ENCODE peak calls at places on chromosome 10, in four cellular contexts. One of them, this sample, is unnamed.

GRCh38 chr10:30184397-30185033 is 125.1 kb upstream of the JCAD start:
- DNase-seq in IMR-90: peak; percentile 23
- DNase-seq in K562: no peak
- DNase-seq in GM12878: no peak
- DNase-seq in this sample: no peak

GRCh38 chr10:24381235-24382010 is 172.5 kb downstream of the KIAA1217 start:
- DNase-seq in K562: no peak
- DNase-seq in IMR-90: no peak
- DNase-seq in GM12878: no peak
- DNase-seq in this sample: no peak

GRCh38 chr10:60526024-60526585 is 136.4 kb upstream of the ANK3 start:
- DNase-seq in K562: no peak
- DNase-seq in GM12878: no peak
- DNase-seq in IMR-90: no peak
- DNase-seq in this sample: no peak

GRCh38 chr10:66629976-66630375 is 295.9 kb upstream of the LRRTM3 start:
- DNase-seq in K562: no peak
- DNase-seq in GM12878: no peak
- DNase-seq in IMR-90: peak; percentile 3
- DNase-seq in this sample: no peak

GRCh38 chr10:52463831-52464230 is 149.8 kb downstream of the DKK1 start:
- DNase-seq in GM12878: no peak
- DNase-seq in K562: no peak
- DNase-seq in IMR-90: no peak
- DNase-seq in this sample: no peak

GRCh38 chr10:5620966-5621365 is 45.4 kb downstream of the ASB13 start:
- DNase-seq in K562: no peak
- DNase-seq in GM12878: no peak
- DNase-seq in IMR-90: no peak
- DNase-seq in this sample: no peak

GRCh38 chr10:4081691-4082111 is 296.7 kb upstream of the KLF6 start:
- DNase-seq in K562: no peak
- DNase-seq in GM12878: no peak
- DNase-seq in IMR-90: no peak
- DNase-seq in this sample: no peak

GRCh38 chr10:128568979-128569378 is 442.8 kb upstream of the MKI67 start:
- DNase-seq in K562: no peak
- DNase-seq in GM12878: no peak
- DNase-seq in IMR-90: no peak
- DNase-seq in this sample: no peak

GRCh38 chr10:59748834-59749233 is 4.4 kb downstream of the MRLN start:
- DNase-seq in IMR-90: no peak
- DNase-seq in K562: no peak
- DNase-seq in GM12878: no peak
- DNase-seq in this sample: no peak

GRCh38 chr10:120431356-120431755 is 25.7 kb upstream of the PLPP4 start:
- DNase-seq in K562: no peak
- DNase-seq in IMR-90: no peak
- DNase-seq in GM12878: no peak
- DNase-seq in this sample: no peak

GRCh38 chr10:85642421-85643170 is 724.0 kb downstream of the GRID1 start:
- DNase-seq in IMR-90: no peak
- DNase-seq in K562: no peak
- DNase-seq in GM12878: no peak
- DNase-seq in this sample: no peak

GRCh38 chr10:97612386-97612785 is 20.9 kb downstream of the MORN4 start:
- DNase-seq in K562: peak; percentile 49
- DNase-seq in GM12878: no peak
- DNase-seq in IMR-90: peak; percentile 55
- DNase-seq in this sample: peak; percentile 45

GRCh38 chr10:123906884-123907652 is 15.5 kb upstream of the CPXM2 start:
- DNase-seq in IMR-90: no peak
- DNase-seq in GM12878: no peak
- DNase-seq in K562: no peak
- DNase-seq in this sample: no peak

GRCh38 chr10:86062151-86062550 is 304.4 kb downstream of the GRID1 start:
- DNase-seq in K562: no peak
- DNase-seq in IMR-90: no peak
- DNase-seq in GM12878: no peak
- DNase-seq in this sample: no peak

GRCh38 chr10:58384095-58384494 is 1.1 kb upstream of the TFAM start:
- DNase-seq in IMR-90: no peak
- DNase-seq in K562: no peak
- DNase-seq in GM12878: peak; percentile 34
- DNase-seq in this sample: no peak

GRCh38 chr10:5196613-5197234 is at the start of gene AKR1C4:
- DNase-seq in GM12878: no peak
- DNase-seq in IMR-90: no peak
- DNase-seq in K562: no peak
- DNase-seq in this sample: peak; percentile 14

GRCh38 chr10:118873738-118874105 is 119.0 kb upstream of the CACUL1 start:
- DNase-seq in GM12878: no peak
- DNase-seq in K562: no peak
- DNase-seq in IMR-90: no peak
- DNase-seq in this sample: no peak

GRCh38 chr10:131584286-131584685 is 272.8 kb upstream of the TCERG1L start:
- DNase-seq in K562: no peak
- DNase-seq in IMR-90: no peak
- DNase-seq in GM12878: no peak
- DNase-seq in this sample: no peak

GRCh38 chr10:89206402-89207180 is 526 bp downstream of the CH25H start:
- DNase-seq in K562: no peak
- DNase-seq in GM12878: no peak
- DNase-seq in IMR-90: peak; percentile 24
- DNase-seq in this sample: peak; percentile 57

GRCh38 chr10:123150986-123151738 is 3.0 kb upstream of the BUB3 start:
- DNase-seq in IMR-90: peak; percentile 9
- DNase-seq in K562: no peak
- DNase-seq in GM12878: no peak
- DNase-seq in this sample: peak; percentile 52

GRCh38 chr10:12826800-12827372 is 174.6 kb downstream of the CCDC3 start:
- DNase-seq in K562: no peak
- DNase-seq in GM12878: no peak
- DNase-seq in IMR-90: no peak
- DNase-seq in this sample: no peak

GRCh38 chr10:125102216-125102615 is 58.1 kb downstream of the CTBP2 start:
- DNase-seq in IMR-90: peak; percentile 81
- DNase-seq in K562: no peak
- DNase-seq in GM12878: no peak
- DNase-seq in this sample: no peak

GRCh38 chr10:105921348-105921747 is 1243.2 kb downstream of the SORCS1 start:
- DNase-seq in IMR-90: no peak
- DNase-seq in GM12878: no peak
- DNase-seq in K562: no peak
- DNase-seq in this sample: no peak

GRCh38 chr10:30782543-30783461 is 153.2 kb upstream of the LYZL2 start:
- DNase-seq in K562: no peak
- DNase-seq in IMR-90: peak; percentile 68
- DNase-seq in GM12878: peak; percentile 35
- DNase-seq in this sample: no peak

GRCh38 chr10:73763343-73763742 is 18.5 kb upstream of the CHCHD1 start:
- DNase-seq in IMR-90: no peak
- DNase-seq in GM12878: no peak
- DNase-seq in K562: no peak
- DNase-seq in this sample: no peak

GRCh38 chr10:73756183-73756582 is 12.0 kb downstream of the SEC24C start:
- DNase-seq in GM12878: no peak
- DNase-seq in IMR-90: no peak
- DNase-seq in K562: peak; percentile 37
- DNase-seq in this sample: no peak

GRCh38 chr10:73762915-73763314 is 18.7 kb downstream of the SEC24C start:
- DNase-seq in K562: no peak
- DNase-seq in IMR-90: peak; percentile 53
- DNase-seq in GM12878: no peak
- DNase-seq in this sample: no peak

GRCh38 chr10:73758704-73759511 is 14.7 kb downstream of the SEC24C start:
- DNase-seq in GM12878: no peak
- DNase-seq in K562: no peak
- DNase-seq in IMR-90: no peak
- DNase-seq in this sample: no peak

DNA sequence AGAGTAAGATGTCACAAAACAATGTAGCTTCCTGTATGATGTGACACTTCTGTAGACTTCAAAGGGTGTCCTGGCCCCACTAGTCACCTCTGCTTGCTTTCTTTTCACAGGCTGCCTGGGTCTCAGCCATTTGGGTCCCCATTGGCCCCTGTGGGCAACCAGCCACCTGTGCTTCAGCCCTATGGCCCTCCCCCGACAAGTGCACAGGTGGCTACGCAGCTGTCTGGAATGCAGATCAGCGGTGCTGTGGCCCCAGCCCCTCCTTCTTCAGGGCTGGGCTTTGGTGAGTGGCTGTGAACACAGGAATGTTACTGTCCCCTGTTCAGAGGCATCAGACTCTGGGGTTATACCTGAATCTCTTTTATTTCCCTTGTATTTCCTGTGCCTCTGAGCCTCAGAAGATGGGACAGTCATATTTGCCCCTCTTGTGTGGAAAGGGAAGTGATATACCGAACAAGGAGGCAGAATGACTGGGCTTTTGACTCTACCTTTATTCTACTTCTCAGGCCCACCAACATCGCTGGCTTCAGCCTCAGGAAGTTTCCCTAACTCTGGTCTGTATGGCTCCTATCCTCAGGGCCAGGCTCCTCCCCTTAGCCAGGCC is 15.4 kb downstream of the SEC24C start:
- DNase-seq in IMR-90: no peak
- DNase-seq in K562: no peak
- DNase-seq in GM12878: no peak
- DNase-seq in this sample: no peak
- TF ChIP-seq RCOR1 in IMR-90: no peak
- TF ChIP-seq RCOR1 in K562: no peak
- TF ChIP-seq RCOR1 in GM12878: no peak
- TF ChIP-seq RCOR1 in this sample: no peak

GRCh38 chr10:45419673-45420020 is 45.6 kb downstream of the ALOX5 start:
- DNase-seq in K562: no peak
- DNase-seq in GM12878: no peak
- DNase-seq in IMR-90: no peak
- DNase-seq in this sample: peak; percentile 59
- H3K9ac ChIP-seq in K562: peak overlapping the region; percentile 21
- H3K9ac ChIP-seq in GM12878: peak overlapping the region; percentile 98
- H3K9ac ChIP-seq in IMR-90: no peak overlapping the region
- H3K9ac ChIP-seq in this sample: peak overlapping the region; percentile 25

GRCh38 chr10:76558586-76558985 is 1079.0 kb downstream of the KCNMA1 start:
- DNase-seq in IMR-90: peak; percentile 80
- DNase-seq in K562: no peak
- DNase-seq in GM12878: no peak
- DNase-seq in this sample: no peak
- TF ChIP-seq USF2 in IMR-90: no peak
- TF ChIP-seq USF2 in K562: no peak
- TF ChIP-seq USF2 in GM12878: no peak
- TF ChIP-seq USF2 in this sample: no peak

GRCh38 chr10:49139000-49139865 is 5.4 kb upstream of the FAM170B start:
- DNase-seq in GM12878: no peak
- DNase-seq in IMR-90: peak; percentile 90
- DNase-seq in K562: no peak
- DNase-seq in this sample: no peak
- TF ChIP-seq RCOR1 in GM12878: no peak
- TF ChIP-seq RCOR1 in IMR-90: no peak
- TF ChIP-seq RCOR1 in K562: no peak
- TF ChIP-seq RCOR1 in this sample: no peak

GRCh38 chr10:71074176-71074755 is 138.1 kb upstream of the UNC5B start:
- DNase-seq in IMR-90: no peak
- DNase-seq in K562: peak; percentile 69
- DNase-seq in GM12878: no peak
- DNase-seq in this sample: peak; percentile 65

GRCh38 chr10:71073451-71074175 is 138.8 kb upstream of the UNC5B start:
- DNase-seq in GM12878: no peak
- DNase-seq in IMR-90: no peak
- DNase-seq in K562: no peak
- DNase-seq in this sample: peak; percentile 20

GRCh38 chr10:71076473-71077142 is 135.8 kb upstream of the UNC5B start:
- DNase-seq in IMR-90: no peak
- DNase-seq in GM12878: no peak
- DNase-seq in K562: no peak
- DNase-seq in this sample: peak; percentile 47

GRCh38 chr10:71075759-71076472 is 136.5 kb upstream of the UNC5B start:
- DNase-seq in IMR-90: no peak
- DNase-seq in GM12878: no peak
- DNase-seq in K562: no peak
- DNase-seq in this sample: peak; percentile 44

GRCh38 chr10:71075066-71075758 is 137.2 kb upstream of the UNC5B start:
- DNase-seq in K562: no peak
- DNase-seq in IMR-90: no peak
- DNase-seq in GM12878: no peak
- DNase-seq in this sample: peak; percentile 86
- H3K9ac ChIP-seq in K562: no peak overlapping the region
- H3K9ac ChIP-seq in IMR-90: no peak overlapping the region
- H3K9ac ChIP-seq in GM12878: no peak overlapping the region
- H3K9ac ChIP-seq in this sample: no peak overlapping the region

GRCh38 chr10:70169661-70170364 is 501 bp downstream of the SAR1A start:
- DNase-seq in GM12878: no peak
- DNase-seq in IMR-90: no peak
- DNase-seq in K562: no peak
- DNase-seq in this sample: peak; percentile 41

GRCh38 chr10:70175516-70175915 is 5.2 kb upstream of the SAR1A start:
- DNase-seq in GM12878: no peak
- DNase-seq in IMR-90: no peak
- DNase-seq in K562: no peak
- DNase-seq in this sample: no peak

GRCh38 chr10:70176441-70176840 is 6.1 kb upstream of the SAR1A start:
- DNase-seq in IMR-90: peak; percentile 26
- DNase-seq in K562: no peak
- DNase-seq in GM12878: no peak
- DNase-seq in this sample: no peak

GRCh38 chr10:70178139-70178725 is 7.9 kb upstream of the SAR1A start:
- DNase-seq in IMR-90: no peak
- DNase-seq in K562: no peak
- DNase-seq in GM12878: no peak
- DNase-seq in this sample: no peak

DNA sequence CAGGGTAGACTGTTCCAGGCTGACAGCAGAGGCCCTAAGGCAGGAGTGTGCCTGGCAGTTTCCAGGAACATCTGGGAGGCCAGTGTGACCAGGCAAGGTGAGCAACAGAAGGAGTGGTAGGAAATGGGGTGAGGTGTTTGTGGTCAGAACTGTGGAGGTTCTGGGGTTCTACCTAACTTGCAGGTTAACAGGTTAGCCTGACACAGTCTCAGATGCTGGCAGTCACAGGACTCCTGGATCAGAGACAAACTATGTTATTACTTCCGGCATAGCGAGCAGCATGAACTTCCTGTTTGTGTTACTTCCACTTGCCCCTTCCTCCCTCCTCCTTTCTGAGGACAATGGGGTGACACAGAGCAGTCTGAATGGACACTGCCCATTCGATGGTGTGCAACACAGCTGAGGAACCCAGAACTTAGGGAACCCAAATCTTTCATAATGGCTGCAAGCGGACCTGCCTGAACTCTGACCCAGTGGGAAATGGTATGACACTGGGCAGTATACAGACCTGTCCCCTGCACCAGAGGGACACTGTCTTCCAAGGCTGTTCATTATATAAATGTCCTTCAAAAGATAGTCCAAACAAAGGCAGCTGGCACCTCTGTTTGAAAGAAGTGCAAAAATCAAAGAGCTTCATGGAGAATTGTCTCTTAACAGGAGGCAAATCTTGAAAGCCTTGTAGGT is 3.9 kb upstream of the SAR1A start:
- DNase-seq in GM12878: no peak
- DNase-seq in IMR-90: no peak
- DNase-seq in K562: no peak
- DNase-seq in this sample: no peak
- TF ChIP-seq USF2 in GM12878: no peak
- TF ChIP-seq USF2 in IMR-90: no peak
- TF ChIP-seq USF2 in K562: no peak
- TF ChIP-seq USF2 in this sample: no peak

GRCh38 chr10:1432161-1432560 is 305.2 kb downstream of the ADARB2 start:
- DNase-seq in K562: no peak
- DNase-seq in GM12878: no peak
- DNase-seq in IMR-90: no peak
- DNase-seq in this sample: no peak
- TF ChIP-seq RCOR1 in K562: no peak
- TF ChIP-seq RCOR1 in GM12878: no peak
- TF ChIP-seq RCOR1 in IMR-90: no peak
- TF ChIP-seq RCOR1 in this sample: no peak

This sample was measured in SK-N-SH.